ENCODE peak calls at places on chromosomes 11 and 22, in six cellular contexts. I, A, X, E, G and K are unnamed samples.

GRCh38 chr11:45556851-45557707 is 108.3 kb downstream of the CHST1 start:
- DNase-seq in A (no peak), E (peak), I (no peak), G (no peak), X (no peak), K (no peak)

GRCh38 chr11:34616086-34616485 is 4.8 kb upstream of the EHF start:
- DNase-seq in I (no peak), X (no peak), A (no peak), G (no peak), E (no peak), K (no peak)

GRCh38 chr11:57675176-57675941 is 7.4 kb downstream of the ZDHHC5 start:
- DNase-seq in X (no peak), G (no peak), I (no peak), E (no peak), A (no peak), K (no peak)

GRCh38 chr11:111155021-111155420 is 90.5 kb upstream of the POU2AF2 start:
- DNase-seq in A (no peak), G (no peak), X (no peak), E (no peak), I (no peak), K (no peak)

GRCh38 chr11:117089685-117090084 is 8.5 kb downstream of the SIK3 start:
- DNase-seq in A (no peak), I (no peak), X (no peak), G (no peak), E (peak), K (no peak)

GRCh38 chr11:47356998-47357329 is 4.5 kb upstream of the MYBPC3 start:
- DNase-seq in A (no peak), I (no peak), X (no peak), G (no peak), E (no peak), K (no peak)

GRCh38 chr11:48014917-48015316 is 34.6 kb downstream of the PTPRJ start:
- DNase-seq in E (no peak), I (no peak), G (no peak), A (no peak), X (no peak), K (no peak)

GRCh38 chr22:49345896-49346295 is 481.8 kb downstream of the BRD1 start:
- DNase-seq in X (no peak), I (no peak), G (no peak), A (no peak), E (no peak), K (no peak)

GRCh38 chr11:6249822-6250555 is 9.6 kb upstream of the CCKBR start:
- DNase-seq in A (no peak), I (peak), G (no peak), X (no peak), E (peak), K (no peak)

GRCh38 chr11:62208785-62209144 is 292 bp downstream of the SCGB2A1 start:
- DNase-seq in I (no peak), G (no peak), A (no peak), X (no peak), E (no peak), K (no peak)

GRCh38 chr11:35106595-35106994 is 32.4 kb upstream of the CD44 start:
- DNase-seq in G (no peak), E (no peak), A (no peak), X (no peak), I (no peak), K (no peak)

GRCh38 chr22:24161909-24162308 is 19.4 kb upstream of the SUSD2 start:
- DNase-seq in A (no peak), I (no peak), G (no peak), E (no peak), X (no peak), K (no peak)

GRCh38 chr11:102780491-102780918 is at the start of gene MMP10:
- DNase-seq in G (no peak), A (no peak), I (no peak), E (peak), X (no peak), K (no peak)

GRCh38 chr11:46698597-46698996 is 1.8 kb downstream of the ARHGAP1 start:
- DNase-seq in I (no peak), G (no peak), A (no peak), E (no peak), X (no peak), K (no peak)

GRCh38 chr11:10490398-10491232 is 35.6 kb downstream of the AMPD3 start:
- DNase-seq in G (no peak), I (peak), A (peak), X (no peak), E (peak), K (no peak)

GRCh38 chr22:32539631-32540449 is 65.2 kb downstream of the FBXO7 start:
- DNase-seq in A (no peak), I (no peak), E (peak), G (no peak), X (no peak), K (no peak)

GRCh38 chr22:30940655-30941362 is 27.8 kb downstream of the MORC2 start:
- DNase-seq in G (no peak), I (no peak), A (no peak), E (no peak), X (no peak), K (peak)

GRCh38 chr11:13249992-13250391 is 27.6 kb upstream of the BMAL1 start:
- DNase-seq in X (no peak), A (no peak), G (no peak), E (peak), I (no peak), K (no peak)

GRCh38 chr22:38066381-38067027 is 9.3 kb downstream of the PICK1 start:
- DNase-seq in E (no peak), A (no peak), X (no peak), G (no peak), I (peak), K (no peak)

GRCh38 chr11:83294208-83294607 is 8.0 kb upstream of the CCDC90B start:
- DNase-seq in G (no peak), A (no peak), E (no peak), X (no peak), I (no peak), K (no peak)

GRCh38 chr22:31870890-31871289 is 73.4 kb upstream of the YWHAH start:
- DNase-seq in X (no peak), A (peak), G (no peak), E (peak), I (no peak), K (no peak)

GRCh38 chr11:110134120-110134519 is 40.9 kb downstream of the ZC3H12C start:
- DNase-seq in A (peak), I (no peak), E (no peak), X (no peak), G (no peak), K (no peak)

GRCh38 chr22:19961868-19962245 is 20.2 kb upstream of the TXNRD2 start:
- DNase-seq in G (no peak), A (no peak), E (no peak), I (peak), X (no peak), K (no peak)

GRCh38 chr22:46057762-46058420 is 80.9 kb upstream of the WNT7B start:
- DNase-seq in I (peak), A (no peak), E (peak), G (peak), X (no peak), K (peak)

GRCh38 chr11:46304605-46305004 is 27.1 kb downstream of the CREB3L1 start:
- DNase-seq in E (no peak), X (no peak), A (no peak), G (no peak), I (no peak), K (no peak)

GRCh38 chr11:1531961-1532586 is 40.0 kb downstream of the DUSP8 start:
- DNase-seq in A (peak), E (peak), X (no peak), G (no peak), I (peak), K (no peak)

GRCh38 chr22:42184852-42185251 is 54.2 kb upstream of the CYP2D6 start:
- DNase-seq in I (no peak), X (no peak), A (no peak), E (no peak), G (no peak), K (peak)

GRCh38 chr22:27637604-27638003 is 164.0 kb downstream of the MN1 start:
- DNase-seq in I (no peak), X (no peak), A (no peak), G (no peak), E (peak), K (no peak)

GRCh38 chr11:45906096-45906682 is 882 bp downstream of the FREY1 start:
- DNase-seq in I (no peak), G (no peak), A (no peak), X (no peak), E (no peak), K (peak)

GRCh38 chr11:67504950-67505561 is at the start of gene PITPNM1:
- DNase-seq in G (peak), I (peak), E (peak), A (no peak), X (peak), K (peak)

GRCh38 chr11:26841818-26842457 is 120.1 kb upstream of the SLC5A12 start:
- DNase-seq in E (peak), I (no peak), X (no peak), G (no peak), A (no peak), K (no peak)